ENCODE peak calls at places on chromosomes 7 and 10, in seven cellular contexts. T, V, G, W, Q, B and R are unnamed samples. For H3K9me2, the result is how much of the 10 kb centered on the place peaks cover.

GRCh38 chr10:131584286-131584685 is 272.8 kb upstream of the TCERG1L start:
- DNase-seq in T (no peak), V (no peak), W (no peak), G (no peak), Q (no peak), B (no peak), R (no peak)

GRCh38 chr7:149373089-149373488 is 87.8 kb downstream of the ZNF777 start:
- DNase-seq in Q (no peak), V (no peak), B (no peak), W (peak), G (no peak), T (no peak), R (no peak)

GRCh38 chr7:83611776-83612175 is 37.2 kb downstream of the SEMA3E start:
- DNase-seq in W (no peak), Q (no peak), G (no peak), V (no peak), T (no peak), B (peak), R (no peak)

GRCh38 chr7:74283858-74284447 is 5.3 kb upstream of the CLIP2 start:
- DNase-seq in B (no peak), Q (no peak), V (no peak), W (no peak), G (no peak), T (no peak), R (no peak)

GRCh38 chr7:80548790-80549530 is 37.1 kb upstream of the GNAT3 start:
- DNase-seq in B (no peak), V (no peak), G (no peak), Q (no peak), W (no peak), T (no peak), R (peak)

GRCh38 chr10:129993621-129994020 is 29.5 kb upstream of the EBF3 start:
- DNase-seq in W (no peak), G (no peak), V (no peak), Q (no peak), B (no peak), T (no peak), R (peak)

GRCh38 chr7:7795203-7795602 is 76.8 kb upstream of the RPA3 start:
- DNase-seq in T (no peak), Q (no peak), B (no peak), G (no peak), W (no peak), V (no peak), R (no peak)

GRCh38 chr7:130959743-130960207 is 225.8 kb upstream of the KLF14 start:
- DNase-seq in B (peak), Q (no peak), V (no peak), W (peak), G (peak), T (no peak), R (peak)

GRCh38 chr7:159197066-159197975 is 52.7 kb upstream of the VIPR2 start:
- DNase-seq in G (no peak), V (peak), W (peak), T (no peak), Q (peak), B (peak), R (no peak)

GRCh38 chr10:818526-819220 is 112.8 kb downstream of the LARP4B start:
- DNase-seq in Q (no peak), B (no peak), V (no peak), G (no peak), T (no peak), W (no peak), R (no peak)

GRCh38 chr7:147483634-147484292 is 1106.8 kb upstream of the C7orf33 start:
- DNase-seq in B (no peak), V (no peak), Q (no peak), G (no peak), T (no peak), W (no peak), R (peak)

GRCh38 chr7:136654406-136654805 is 214.0 kb upstream of the CHRM2 start:
- DNase-seq in B (no peak), G (no peak), T (no peak), V (no peak), W (no peak), Q (no peak), R (no peak)

GRCh38 chr10:87935290-87936141 is 72.1 kb downstream of the PTEN start:
- DNase-seq in G (no peak), B (no peak), W (no peak), V (no peak), T (no peak), Q (no peak), R (no peak)

GRCh38 chr10:11934262-11934661 is 108.3 kb downstream of the UPF2 start:
- DNase-seq in T (no peak), Q (no peak), G (no peak), B (peak), V (no peak), W (no peak), R (no peak)

GRCh38 chr7:110522751-110523200 is 568.2 kb upstream of the LRRN3 start:
- DNase-seq in W (no peak), G (no peak), V (peak), T (peak), Q (no peak), B (peak), R (peak)

GRCh38 chr10:78451592-78451991 is 417.9 kb downstream of the RPS24 start:
- DNase-seq in Q (no peak), B (no peak), W (no peak), V (peak), T (no peak), G (no peak), R (peak)

GRCh38 chr10:27701971-27702537 is 43.6 kb downstream of the MKX start:
- DNase-seq in B (peak), G (no peak), V (no peak), Q (no peak), T (no peak), W (no peak), R (no peak)

GRCh38 chr10:91689731-91690168 is 56.9 kb upstream of the PPP1R3C start:
- DNase-seq in B (peak), G (no peak), T (no peak), W (no peak), V (no peak), Q (no peak), R (peak)

GRCh38 chr10:46557319-46558140 is 1.1 kb upstream of the GPRIN2 start:
- DNase-seq in W (no peak), Q (peak), V (no peak), G (no peak), T (no peak), B (peak), R (no peak)

GRCh38 chr10:4354382-4354812 is 471.6 kb upstream of the AKR1E2 start:
- DNase-seq in V (peak), B (no peak), W (no peak), Q (no peak), T (no peak), G (peak), R (peak)

GRCh38 chr10:119022846-119023552 is 6.5 kb upstream of the NANOS1 start:
- DNase-seq in T (peak), Q (no peak), W (no peak), G (no peak), V (no peak), B (peak), R (peak)

GRCh38 chr7:89780291-89780690 is 374.0 kb upstream of the STEAP1 start:
- DNase-seq in Q (no peak), B (no peak), G (no peak), V (no peak), T (no peak), W (no peak), R (no peak)

GRCh38 chr10:24901686-24902399 is 50.6 kb downstream of the PRTFDC1 start:
- DNase-seq in V (peak), Q (peak), B (no peak), T (no peak), W (no peak), G (peak), R (peak)

GRCh38 chr10:35225204-35225603 is 98.6 kb downstream of the CREM start:
- DNase-seq in B (no peak), G (no peak), Q (no peak), V (no peak), W (no peak), T (no peak), R (peak)

GRCh38 chr7:65269150-65269856 is 104.4 kb upstream of the ZNF92 start:
- DNase-seq in B (peak), G (peak), W (peak), T (peak), V (peak), Q (peak), R (no peak)

GRCh38 chr7:2072042-2072441 is 160.7 kb downstream of the MAD1L1 start:
- DNase-seq in V (no peak), W (peak), B (no peak), Q (no peak), G (no peak), T (no peak), R (no peak)

GRCh38 chr7:131154380-131154779 is 173.3 kb upstream of the MKLN1 start:
- DNase-seq in T (no peak), G (no peak), W (no peak), V (no peak), Q (no peak), B (no peak), R (no peak)

GRCh38 chr10:107899663-107900062 is 735.2 kb upstream of the SORCS1 start:
- DNase-seq in T (no peak), V (no peak), W (no peak), G (no peak), B (no peak), Q (no peak), R (no peak)

GRCh38 chr10:50152792-50153272 is 85.1 kb downstream of the WASHC2A start:
- DNase-seq in B (peak), W (no peak), G (no peak), V (peak), Q (no peak), T (peak), R (no peak)

GRCh38 chr10:92590623-92591549 is 2.0 kb upstream of the KIF11 start:
- DNase-seq in B (peak), V (peak), T (peak), Q (peak), W (peak), G (peak), R (peak)

GRCh38 chr10:90969947-90970673 is 49.2 kb upstream of the ANKRD1 start:
- DNase-seq in T (no peak), V (no peak), G (no peak), Q (no peak), W (no peak), B (no peak), R (peak)

GRCh38 chr7:121313793-121314676 is 14.8 kb upstream of the WNT16 start:
- DNase-seq in T (no peak), W (peak), V (peak), Q (peak), B (no peak), G (peak), R (no peak)

GRCh38 chr10:107098326-107098725 is 66.2 kb downstream of the SORCS1 start:
- DNase-seq in V (no peak), Q (no peak), B (no peak), T (no peak), G (no peak), W (no peak), R (no peak)

GRCh38 chr7:141763797-141764196 is at the start of gene TAS2R3:
- DNase-seq in W (no peak), G (no peak), V (no peak), B (no peak), Q (no peak), T (no peak), R (no peak)

DNA sequence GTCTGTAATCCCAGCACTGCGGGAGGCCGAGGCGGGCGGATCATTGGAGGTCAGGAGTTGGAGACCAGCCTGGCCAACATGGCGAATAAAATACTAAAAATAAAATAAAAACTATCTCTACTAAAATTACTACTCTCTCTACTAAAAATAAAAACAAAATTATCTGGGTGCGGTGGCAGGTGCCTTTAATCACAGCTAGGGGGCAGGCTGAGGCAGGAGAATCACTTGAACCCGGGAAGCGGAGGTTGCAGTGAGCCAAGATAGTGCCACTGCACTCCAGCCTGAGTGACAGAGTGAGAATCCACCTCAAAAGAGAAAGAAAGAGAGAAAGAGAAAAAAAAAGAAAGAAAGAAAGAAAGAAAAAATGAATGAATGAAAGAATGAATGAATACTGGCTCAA is 351.4 kb downstream of the ELMO1 start:
- DNase-seq in V (no peak), W (no peak), B (no peak), Q (no peak), G (no peak), T (no peak), R (no peak)
- TF ChIP-seq CTCF in V (no peak), W (peak), B (peak), Q (no peak), G (peak), T (no peak), R (no peak)

GRCh38 chr10:115514895-115515294 is 421.7 kb downstream of the ATRNL1 start:
- DNase-seq in B (no peak), W (no peak), V (no peak), Q (no peak), T (no peak), G (no peak), R (no peak)
- H3K9me2 ChIP-seq in B (under half), W (under half), V (under half), Q (under half), T (under half), G (under half), R (under half)

GRCh38 chr7:129952164-129952652 is 552 bp downstream of the UBE2H start:
- DNase-seq in W (peak), G (no peak), T (no peak), B (peak), Q (peak), V (peak), R (peak)
- TF ChIP-seq CTCF in W (no peak), G (no peak), T (no peak), B (peak), Q (peak), V (no peak), R (no peak)

GRCh38 chr7:32894171-32894570 is 2.6 kb upstream of the KBTBD2 start:
- DNase-seq in G (no peak), W (no peak), B (no peak), V (no peak), T (no peak), Q (no peak), R (no peak)
- H3K9me2 ChIP-seq in G (under half), W (under half), B (under half), V (under half), T (under half), Q (under half), R (under half)

GRCh38 chr10:89829887-89830269 is 128.5 kb downstream of the KIF20B start:
- DNase-seq in Q (no peak), V (no peak), G (no peak), W (no peak), T (no peak), B (no peak), R (no peak)
- TF ChIP-seq CTCF in Q (no peak), V (no peak), G (no peak), W (no peak), T (no peak), B (no peak), R (no peak)

GRCh38 chr7:157793973-157794763 is 457.4 kb downstream of the DNAJB6 start:
- DNase-seq in T (no peak), W (no peak), B (no peak), V (no peak), G (no peak), Q (no peak), R (no peak)
- H3K9me2 ChIP-seq in T (under half), W (under half), B (under half), V (under half), G (under half), Q (under half), R (under half)

GRCh38 chr10:61635946-61636345 is 26.8 kb upstream of the CABCOCO1 start:
- DNase-seq in T (no peak), W (no peak), G (peak), B (no peak), V (no peak), Q (no peak), R (peak)

GRCh38 chr10:61629594-61629993 is 33.1 kb upstream of the CABCOCO1 start:
- DNase-seq in W (no peak), V (no peak), Q (no peak), B (peak), T (no peak), G (no peak), R (no peak)

GRCh38 chr10:61633665-61634064 is 29.1 kb upstream of the CABCOCO1 start:
- DNase-seq in T (no peak), B (no peak), V (no peak), Q (no peak), G (no peak), W (no peak), R (peak)

GRCh38 chr10:61639952-61640351 is 22.8 kb upstream of the CABCOCO1 start:
- DNase-seq in Q (no peak), W (no peak), B (no peak), T (no peak), G (no peak), V (no peak), R (peak)

GRCh38 chr10:61634711-61635110 is 28.0 kb upstream of the CABCOCO1 start:
- DNase-seq in G (no peak), W (no peak), T (no peak), B (no peak), Q (no peak), V (no peak), R (no peak)
- TF ChIP-seq CTCF in G (no peak), W (no peak), T (no peak), B (no peak), Q (no peak), V (no peak), R (no peak)

GRCh38 chr7:144525956-144526355 is 122.5 kb upstream of the NOBOX start:
- DNase-seq in W (no peak), T (no peak), V (no peak), Q (no peak), G (no peak), B (no peak), R (no peak)

GRCh38 chr7:144534196-144534595 is 130.7 kb upstream of the NOBOX start:
- DNase-seq in B (peak), W (no peak), V (no peak), T (no peak), G (no peak), Q (no peak), R (no peak)

GRCh38 chr7:144531181-144531580 is 127.7 kb upstream of the NOBOX start:
- DNase-seq in Q (no peak), G (no peak), V (no peak), T (no peak), W (no peak), B (peak), R (no peak)

GRCh38 chr7:144526912-144527610 is 123.6 kb upstream of the NOBOX start:
- DNase-seq in B (no peak), W (no peak), G (no peak), Q (no peak), T (no peak), V (no peak), R (no peak)

DNA sequence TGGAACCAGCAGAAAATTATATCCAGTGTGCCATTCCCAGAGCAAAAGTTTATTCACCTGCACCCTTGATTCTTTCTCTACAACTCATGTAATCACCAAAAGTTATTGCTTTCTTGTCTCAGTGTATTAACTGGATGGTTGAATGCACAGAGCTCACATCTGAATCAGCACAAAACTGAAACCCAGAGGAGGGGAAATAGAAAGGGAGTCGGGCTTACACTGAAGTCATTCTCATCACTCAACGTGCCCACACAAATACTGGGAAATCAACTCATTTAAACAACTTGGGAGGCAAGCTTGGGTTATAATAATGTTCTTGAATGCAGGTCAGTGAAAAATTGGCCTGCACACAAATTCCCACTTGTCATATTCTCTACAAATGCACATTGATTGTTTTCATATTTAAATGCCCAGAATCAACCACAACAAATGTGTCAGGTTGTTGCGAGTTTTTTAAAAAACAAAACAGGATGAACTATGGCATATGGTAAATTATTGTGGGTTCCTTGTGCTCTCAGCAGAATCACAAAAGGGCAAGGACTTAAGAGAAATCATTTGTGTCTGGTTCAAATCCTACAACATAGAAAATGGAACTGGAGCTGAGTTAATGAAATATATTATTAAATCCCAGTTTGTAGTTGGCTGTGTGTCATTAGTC is 125.9 kb upstream of the NOBOX start:
- DNase-seq in W (no peak), T (no peak), B (no peak), G (no peak), V (no peak), Q (peak), R (no peak)
- H3K9me2 ChIP-seq in W (under half), T (under half), B (under half), G (under half), V (under half), Q (under half), R (under half)

GRCh38 chr10:124251317-124251716 is 157.9 kb upstream of the CHST15 start:
- DNase-seq in B (no peak), V (no peak), T (no peak), G (no peak), Q (peak), W (no peak), R (no peak)

GRCh38 chr10:124249196-124249595 is 155.8 kb upstream of the CHST15 start:
- DNase-seq in B (no peak), G (no peak), V (no peak), Q (no peak), T (no peak), W (no peak), R (no peak)

GRCh38 chr10:124250506-124250905 is 157.1 kb upstream of the CHST15 start:
- DNase-seq in G (no peak), B (no peak), V (no peak), W (no peak), Q (no peak), T (no peak), R (no peak)

GRCh38 chr10:124248646-124249045 is 155.2 kb upstream of the CHST15 start:
- DNase-seq in W (peak), Q (no peak), T (no peak), G (no peak), B (no peak), V (no peak), R (no peak)

GRCh38 chr10:124249812-124250432 is 156.5 kb upstream of the CHST15 start:
- DNase-seq in V (no peak), Q (no peak), B (peak), T (no peak), G (peak), W (peak), R (peak)
- TF ChIP-seq CTCF in V (no peak), Q (peak), B (peak), T (no peak), G (peak), W (peak), R (peak)